ENCODE peak calls at places on chromosomes 13 and 19, in six cellular contexts. W is neuronal stem cell, G is IMR-90, F is trophoblast cell, A is H1, T is mesenchymal stem cell. C is an unnamed sample.

GRCh38 chr19:17136026-17136425 is 60.4 kb downstream of the MYO9B start:
- DNase-seq in F (no peak), T (peak; percentile 38), W (no peak), G (no peak), A (no peak), C (no peak)

GRCh38 chr19:1235625-1236538 is 1.9 kb downstream of the CBARP start:
- DNase-seq in W (no peak), A (no peak), F (peak; percentile 60), T (peak; percentile 59), G (peak; percentile 50), C (no peak)

GRCh38 chr19:18809149-18809978 is 18.3 kb upstream of the COMP start:
- DNase-seq in G (peak; percentile 78), A (no peak), W (no peak), F (peak; percentile 16), T (peak; percentile 70), C (no peak)

GRCh38 chr19:56076413-56076998 is 44.6 kb downstream of the ZNF787 start:
- DNase-seq in F (peak; percentile 85), T (peak; percentile 58), A (no peak), W (peak; percentile 39), G (peak; percentile 50), C (no peak)

GRCh38 chr13:31965361-31966066 is 66.1 kb upstream of the FRY start:
- DNase-seq in F (peak; percentile 13), W (no peak), T (peak; percentile 91), A (no peak), G (peak; percentile 84), C (no peak)

GRCh38 chr13:85798999-85799646 is at the start of gene SLITRK6:
- DNase-seq in A (peak; percentile 17), T (peak; percentile 83), F (peak; percentile 38), G (peak; percentile 85), W (peak; percentile 58), C (peak; percentile 35)

GRCh38 chr13:109155301-109155761 is 525.9 kb downstream of the MYO16 start:
- DNase-seq in A (no peak), T (peak; percentile 95), F (peak; percentile 92), W (no peak), G (peak; percentile 50), C (no peak)

GRCh38 chr13:35292329-35292728 is 184.2 kb downstream of the MAB21L1 start:
- DNase-seq in F (no peak), W (no peak), T (no peak), A (no peak), G (no peak), C (no peak)

GRCh38 chr19:4327877-4328242 is 10.8 kb downstream of the STAP2 start:
- DNase-seq in F (peak; percentile 68), G (no peak), A (no peak), T (no peak), W (no peak), C (no peak)

GRCh38 chr19:38648789-38649304 is 1.4 kb downstream of the ACTN4 start:
- DNase-seq in G (no peak), A (no peak), F (no peak), T (no peak), W (no peak), C (no peak)

GRCh38 chr13:95573226-95573625 is 20.7 kb downstream of the CLDN10 start:
- DNase-seq in W (no peak), A (no peak), F (no peak), G (peak; percentile 11), T (no peak), C (no peak)

GRCh38 chr19:18433735-18434398 is 4.1 kb downstream of the ISYNA1 start:
- DNase-seq in T (no peak), W (no peak), G (no peak), F (peak; percentile 27), A (no peak), C (peak; percentile 89)

GRCh38 chr19:1210227-1210538 is 4.6 kb downstream of the STK11 start:
- DNase-seq in W (no peak), A (no peak), T (no peak), F (no peak), G (no peak), C (no peak)

DNA sequence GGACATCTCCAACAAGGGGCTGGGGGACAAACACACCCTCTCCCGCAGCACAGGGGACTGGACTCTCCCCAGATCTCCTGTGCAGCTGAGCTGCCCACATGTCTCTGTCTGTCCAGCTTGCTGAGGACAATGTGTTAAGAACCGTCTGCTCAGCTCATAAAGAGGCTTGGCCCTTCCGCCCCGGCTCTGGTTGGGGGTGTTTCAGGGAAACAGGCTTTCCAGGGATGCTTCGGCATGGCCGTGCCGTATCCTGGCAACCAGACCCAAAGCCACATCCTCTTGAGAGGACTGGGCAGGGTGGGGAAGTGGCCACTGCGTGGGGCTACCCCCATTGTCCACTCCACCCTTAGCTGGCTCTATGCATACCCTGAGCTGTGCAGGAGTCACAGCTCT is 41.1 kb upstream of the CHST8 start:
- DNase-seq in W (no peak), A (no peak), F (no peak), T (no peak), G (no peak), C (no peak)
- H2BK120ac ChIP-seq in W (no peak overlapping the region), A (no peak overlapping the region), F (no peak overlapping the region), T (no peak overlapping the region), G (no peak overlapping the region), C (no peak overlapping the region)

DNA sequence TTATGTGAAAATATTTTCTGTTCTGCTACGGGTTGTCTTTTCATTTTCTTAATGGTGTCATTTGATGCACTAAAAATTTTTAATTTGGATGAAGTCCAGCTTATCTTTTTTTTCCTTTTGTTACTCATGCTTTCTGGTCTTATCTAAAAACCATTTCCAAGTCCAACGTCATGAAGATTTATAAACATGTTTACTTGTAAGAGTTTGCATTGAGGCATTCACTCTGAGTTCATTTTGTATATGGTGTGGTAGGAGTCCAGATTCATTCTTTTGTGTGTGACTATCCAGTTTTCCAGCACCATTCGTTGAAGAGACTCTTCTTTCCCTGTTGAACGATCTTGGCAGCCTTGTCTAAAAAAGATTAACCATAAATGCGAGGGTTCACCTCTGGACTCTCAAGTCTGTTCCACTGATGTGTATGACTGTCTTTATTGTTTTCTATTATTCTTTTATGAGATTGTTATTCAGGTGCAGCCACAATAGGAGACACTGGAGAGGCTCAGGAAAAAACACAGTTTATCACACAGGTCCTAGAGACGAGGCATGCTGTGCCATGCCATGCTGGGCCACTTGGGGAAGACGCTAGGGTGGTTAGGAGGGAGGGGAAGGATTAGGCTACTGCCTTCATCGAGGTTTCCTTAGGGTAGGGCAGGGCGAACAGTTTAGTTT is 35.0 kb downstream of the NAA16 start:
- DNase-seq in G (peak; percentile 44), W (no peak), A (no peak), F (no peak), T (no peak), C (no peak)
- H3K4ac ChIP-seq in G (no peak overlapping the region), W (no peak overlapping the region), A (no peak overlapping the region), F (no peak overlapping the region), T (no peak overlapping the region), C (no peak overlapping the region)

GRCh38 chr19:12544401-12544876 is 6.8 kb downstream of the ZNF564 start:
- DNase-seq in G (peak; percentile 19), W (no peak), A (no peak), F (peak; percentile 73), T (no peak), C (no peak)

GRCh38 chr19:12546068-12546467 is 5.2 kb downstream of the ZNF564 start:
- DNase-seq in F (no peak), A (no peak), W (no peak), T (no peak), G (no peak), C (no peak)

GRCh38 chr19:12543855-12544254 is 7.4 kb downstream of the ZNF564 start:
- DNase-seq in W (no peak), G (no peak), T (no peak), F (peak; percentile 79), A (no peak), C (no peak)

GRCh38 chr19:12545267-12545666 is 6.0 kb downstream of the ZNF564 start:
- DNase-seq in G (no peak), W (no peak), F (no peak), A (no peak), T (no peak), C (no peak)

DNA sequence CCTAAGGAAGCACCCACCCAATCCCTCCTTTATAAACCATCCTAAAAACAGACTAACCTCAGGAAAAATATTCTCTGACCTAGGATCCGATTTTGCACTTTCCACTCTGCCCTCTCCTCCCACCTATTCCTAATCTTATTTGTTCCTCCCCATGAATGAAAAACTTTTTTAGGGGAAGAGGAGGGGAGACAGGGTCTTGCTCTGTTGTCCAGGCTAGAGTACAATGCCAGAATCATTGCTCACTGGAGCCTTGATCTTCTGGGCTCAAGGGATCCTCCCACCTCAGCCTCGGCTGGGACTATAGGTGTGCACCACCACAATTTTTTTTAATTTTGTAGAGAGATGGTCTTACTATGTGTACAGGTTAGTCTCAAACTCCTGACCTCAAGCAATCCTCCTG is 4.4 kb downstream of the ZNF564 start:
- DNase-seq in A (no peak), T (no peak), W (no peak), G (no peak), F (no peak), C (no peak)
- H2AFZ ChIP-seq in A (no peak overlapping the region), T (no peak overlapping the region), W (no peak overlapping the region), G (no peak overlapping the region), F (no peak overlapping the region), C (no peak overlapping the region)

GRCh38 chr13:44425041-44425814 is 51.6 kb downstream of the SERP2 start:
- DNase-seq in A (no peak), W (no peak), G (no peak), T (peak; percentile 63), F (no peak), C (no peak)

GRCh38 chr13:44422755-44423643 is 49.4 kb downstream of the SERP2 start:
- DNase-seq in W (no peak), T (no peak), F (peak; percentile 64), A (no peak), G (no peak), C (no peak)

GRCh38 chr13:44420376-44421220 is 47.0 kb downstream of the SERP2 start:
- DNase-seq in T (no peak), A (no peak), G (no peak), F (no peak), W (no peak), C (no peak)

GRCh38 chr13:44423824-44424223 is 50.2 kb downstream of the SERP2 start:
- DNase-seq in T (no peak), G (no peak), A (no peak), F (no peak), W (no peak), C (no peak)

GRCh38 chr13:44421853-44422525 is 48.4 kb downstream of the SERP2 start:
- DNase-seq in A (no peak), F (no peak), W (no peak), T (no peak), G (no peak), C (no peak)
- H2BK120ac ChIP-seq in A (no peak overlapping the region), F (no peak overlapping the region), W (no peak overlapping the region), T (no peak overlapping the region), G (no peak overlapping the region), C (no peak overlapping the region)